ENCODE peak calls at places on chromosomes 2 and 18, in six cellular contexts. E is stimulated activated CD4-positive, alpha-beta T cell treated with anti-CD3 and anti-CD28 coated beads, Interleukin-1b, Interleukin-23, amount 100 ng/mL, for 24 hours; U is NCI-H2081; V is gastrocnemius medialis; P is naive B cell; S is NCI-H2171. H is an unnamed sample.

GRCh38 chr18:49835405-49835804 is 22.1 kb upstream of the ACAA2 start:
- DNase-seq in E (no peak), U (no peak), V (no peak), P (no peak), S (no peak), H (no peak)

GRCh38 chr2:159249955-159250723 is 36.4 kb downstream of the WDSUB1 start:
- DNase-seq in E (no peak), U (no peak), V (peak), P (peak), S (peak), H (no peak)

GRCh38 chr2:186399082-186399644 is 86.9 kb upstream of the ZC3H15 start:
- DNase-seq in E (no peak), U (no peak), V (no peak), P (no peak), S (no peak), H (no peak)

GRCh38 chr2:44087037-44087713 is 81.5 kb upstream of the PPM1B start:
- DNase-seq in E (peak), U (peak), V (peak), P (peak), S (peak), H (peak)

GRCh38 chr2:130744287-130745117 is 10.8 kb upstream of the AMER3 start:
- DNase-seq in E (no peak), U (no peak), V (no peak), P (no peak), S (peak), H (no peak)

GRCh38 chr18:21342372-21342771 is 100.3 kb downstream of the GREB1L start:
- DNase-seq in E (no peak), U (no peak), V (no peak), P (no peak), S (no peak), H (no peak)

GRCh38 chr18:76697441-76697901 is 124.9 kb upstream of the ZNF236 start:
- DNase-seq in E (no peak), U (no peak), V (no peak), P (no peak), S (no peak), H (no peak)

GRCh38 chr2:222033541-222033940 is 265.3 kb downstream of the PAX3 start:
- DNase-seq in E (no peak), U (no peak), V (no peak), P (no peak), S (no peak), H (no peak)

GRCh38 chr2:19480664-19481063 is 122.2 kb upstream of the OSR1 start:
- DNase-seq in E (no peak), U (no peak), V (no peak), P (no peak), S (no peak), H (no peak)

GRCh38 chr2:195498176-195498575 is 158.8 kb upstream of the SLC39A10 start:
- DNase-seq in E (peak), U (no peak), V (no peak), P (peak), S (no peak), H (no peak)

GRCh38 chr18:7619676-7620075 is 52.6 kb downstream of the PTPRM start:
- DNase-seq in E (no peak), U (no peak), V (no peak), P (no peak), S (no peak), H (no peak)

GRCh38 chr2:151819920-151820319 is 8.3 kb downstream of the ARL5A start:
- DNase-seq in E (no peak), U (no peak), V (no peak), P (no peak), S (no peak), H (no peak)

GRCh38 chr2:12442627-12442928 is 274.2 kb upstream of the TRIB2 start:
- DNase-seq in E (no peak), U (no peak), V (no peak), P (no peak), S (no peak), H (no peak)

GRCh38 chr2:152730591-152731333 is 12.3 kb downstream of the ARL6IP6 start:
- DNase-seq in E (no peak), U (no peak), V (no peak), P (no peak), S (no peak), H (no peak)

GRCh38 chr2:23574919-23575654 is 190.1 kb downstream of the KLHL29 start:
- DNase-seq in E (no peak), U (no peak), V (no peak), P (no peak), S (no peak), H (peak)

GRCh38 chr18:63899206-63899605 is 8.6 kb upstream of the SERPINB10 start:
- DNase-seq in E (no peak), U (no peak), V (no peak), P (no peak), S (no peak), H (no peak)

GRCh38 chr2:54103454-54104314 is 11.7 kb upstream of the ACYP2 start:
- DNase-seq in E (no peak), U (no peak), V (no peak), P (peak), S (no peak), H (no peak)

GRCh38 chr18:48418409-48419267 is 9.5 kb upstream of the ZBTB7C start:
- DNase-seq in E (no peak), U (no peak), V (no peak), P (no peak), S (no peak), H (no peak)

GRCh38 chr2:200399046-200399445 is 92.6 kb downstream of the SPATS2L start:
- DNase-seq in E (no peak), U (no peak), V (no peak), P (no peak), S (no peak), H (no peak)

GRCh38 chr2:183416741-183417140 is 292.5 kb downstream of the NUP35 start:
- DNase-seq in E (no peak), U (no peak), V (no peak), P (no peak), S (no peak), H (no peak)

GRCh38 chr2:195251221-195251620 is 405.8 kb upstream of the SLC39A10 start:
- DNase-seq in E (no peak), U (no peak), V (no peak), P (no peak), S (no peak), H (no peak)

GRCh38 chr2:34241905-34242740 is 643.0 kb upstream of the FAM98A start:
- DNase-seq in E (no peak), U (no peak), V (no peak), P (no peak), S (peak), H (no peak)

GRCh38 chr2:207683879-207684627 is 27.4 kb upstream of the CCNYL1 start:
- DNase-seq in E (no peak), U (no peak), V (no peak), P (no peak), S (no peak), H (no peak)